ENCODE peak calls at places on chromosomes 6 and 20, in ten cellular contexts. One of them, this sample, is unnamed.

GRCh38 chr20:38208088-38208487 is 43.0 kb upstream of the TGM2 start:
- DNase-seq in heart left ventricle: no peak
- DNase-seq in HCT116: no peak
- DNase-seq in choroid plexus epithelial cell: no peak
- DNase-seq in GM10248: no peak
- DNase-seq in Caco-2: no peak
- DNase-seq in breast epithelium: no peak
- DNase-seq in lower leg skin: no peak
- DNase-seq in mammary epithelial cell: no peak
- DNase-seq in colonic mucosa: no peak
- DNase-seq in this sample: no peak

GRCh38 chr20:6680441-6680840 is 87.0 kb upstream of the BMP2 start:
- DNase-seq in heart left ventricle: no peak
- DNase-seq in HCT116: no peak
- DNase-seq in choroid plexus epithelial cell: no peak
- DNase-seq in GM10248: no peak
- DNase-seq in Caco-2: no peak
- DNase-seq in breast epithelium: no peak
- DNase-seq in lower leg skin: no peak
- DNase-seq in mammary epithelial cell: no peak
- DNase-seq in colonic mucosa: no peak
- DNase-seq in this sample: no peak

GRCh38 chr6:44270526-44271405 is 516 bp downstream of the TMEM151B start:
- DNase-seq in heart left ventricle: peak; percentile 60
- DNase-seq in HCT116: no peak
- DNase-seq in choroid plexus epithelial cell: no peak
- DNase-seq in GM10248: no peak
- DNase-seq in Caco-2: peak; percentile 47
- DNase-seq in breast epithelium: no peak
- DNase-seq in lower leg skin: no peak
- DNase-seq in mammary epithelial cell: no peak
- DNase-seq in colonic mucosa: no peak
- DNase-seq in this sample: peak; percentile 59

GRCh38 chr6:159980474-159980873 is 11.6 kb downstream of the IGF2R start:
- DNase-seq in heart left ventricle: no peak
- DNase-seq in HCT116: no peak
- DNase-seq in choroid plexus epithelial cell: no peak
- DNase-seq in GM10248: no peak
- DNase-seq in Caco-2: no peak
- DNase-seq in breast epithelium: no peak
- DNase-seq in lower leg skin: no peak
- DNase-seq in mammary epithelial cell: no peak
- DNase-seq in colonic mucosa: no peak
- DNase-seq in this sample: no peak

GRCh38 chr6:147131728-147132127 is 72.5 kb upstream of the STXBP5 start:
- DNase-seq in heart left ventricle: no peak
- DNase-seq in HCT116: no peak
- DNase-seq in choroid plexus epithelial cell: peak; percentile 85
- DNase-seq in GM10248: no peak
- DNase-seq in Caco-2: no peak
- DNase-seq in breast epithelium: no peak
- DNase-seq in lower leg skin: no peak
- DNase-seq in mammary epithelial cell: no peak
- DNase-seq in colonic mucosa: no peak
- DNase-seq in this sample: no peak

GRCh38 chr6:33995873-33996475 is 149.9 kb downstream of the GRM4 start:
- DNase-seq in heart left ventricle: peak; percentile 23
- DNase-seq in HCT116: no peak
- DNase-seq in choroid plexus epithelial cell: peak; percentile 2
- DNase-seq in GM10248: no peak
- DNase-seq in Caco-2: no peak
- DNase-seq in breast epithelium: peak; percentile 50
- DNase-seq in lower leg skin: no peak
- DNase-seq in mammary epithelial cell: no peak
- DNase-seq in colonic mucosa: no peak
- DNase-seq in this sample: no peak

GRCh38 chr6:134080171-134080795 is 27.9 kb upstream of the SLC2A12 start:
- DNase-seq in heart left ventricle: no peak
- DNase-seq in HCT116: no peak
- DNase-seq in choroid plexus epithelial cell: peak; percentile 45
- DNase-seq in GM10248: no peak
- DNase-seq in Caco-2: peak; percentile 27
- DNase-seq in breast epithelium: no peak
- DNase-seq in lower leg skin: no peak
- DNase-seq in mammary epithelial cell: peak; percentile 71
- DNase-seq in colonic mucosa: no peak
- DNase-seq in this sample: no peak

GRCh38 chr6:141403827-141404226 is 728.9 kb upstream of the GJE1 start:
- DNase-seq in heart left ventricle: no peak
- DNase-seq in HCT116: no peak
- DNase-seq in choroid plexus epithelial cell: peak; percentile 78
- DNase-seq in GM10248: no peak
- DNase-seq in Caco-2: no peak
- DNase-seq in breast epithelium: no peak
- DNase-seq in lower leg skin: peak; percentile 41
- DNase-seq in mammary epithelial cell: peak; percentile 7
- DNase-seq in colonic mucosa: no peak
- DNase-seq in this sample: no peak

DNA sequence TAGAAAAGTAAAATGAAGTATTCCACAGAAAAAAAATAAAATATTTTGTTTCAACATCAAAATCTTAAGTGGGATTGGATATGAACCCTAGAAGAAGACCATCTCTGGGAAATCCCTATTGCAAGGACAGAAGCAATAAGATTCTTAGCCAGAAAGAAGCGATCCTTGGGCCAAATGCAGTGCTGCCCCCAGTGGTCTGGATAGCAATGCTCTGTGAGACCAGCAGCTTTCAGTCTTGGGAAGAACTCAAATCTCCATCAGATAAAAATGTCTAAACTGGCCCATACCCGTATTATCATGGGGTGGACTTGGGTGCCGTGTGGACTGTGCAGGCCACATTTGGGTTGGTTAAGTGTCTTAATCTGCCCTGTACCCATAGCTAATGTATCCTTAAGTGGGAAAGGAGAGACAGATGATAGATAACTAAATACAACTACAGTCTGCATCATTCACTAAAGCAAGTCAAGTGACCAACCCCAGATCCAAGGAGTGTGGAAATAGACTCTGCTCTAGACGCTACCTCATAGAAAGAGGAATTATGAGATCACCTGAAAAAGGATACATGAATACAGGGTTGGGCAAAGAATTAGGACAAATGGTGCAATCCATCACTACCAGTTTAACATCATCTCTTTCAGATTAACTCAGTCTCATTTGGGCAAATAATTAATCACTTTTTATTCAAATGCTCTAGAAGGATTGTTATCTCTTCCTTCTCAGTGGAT is 38.9 kb upstream of the SNAP25 start:
- DNase-seq in heart left ventricle: no peak
- DNase-seq in HCT116: peak; percentile 8
- DNase-seq in choroid plexus epithelial cell: peak; percentile 44
- DNase-seq in GM10248: no peak
- DNase-seq in Caco-2: peak; percentile 30
- DNase-seq in breast epithelium: no peak
- DNase-seq in lower leg skin: no peak
- DNase-seq in mammary epithelial cell: no peak
- DNase-seq in colonic mucosa: no peak
- DNase-seq in this sample: peak; percentile 8
- TF ChIP-seq CTCF in heart left ventricle: no peak
- TF ChIP-seq CTCF in HCT116: peak; percentile 70
- TF ChIP-seq CTCF in choroid plexus epithelial cell: peak; percentile 75
- TF ChIP-seq CTCF in GM10248: no peak
- TF ChIP-seq CTCF in Caco-2: peak; percentile 64
- TF ChIP-seq CTCF in breast epithelium: no peak
- TF ChIP-seq CTCF in lower leg skin: no peak
- TF ChIP-seq CTCF in mammary epithelial cell: peak; percentile 38
- TF ChIP-seq CTCF in colonic mucosa: no peak
- TF ChIP-seq CTCF in this sample: peak; percentile 35

GRCh38 chr20:18796282-18796833 is 17.2 kb upstream of the SCP2D1 start:
- DNase-seq in heart left ventricle: no peak
- DNase-seq in HCT116: no peak
- DNase-seq in choroid plexus epithelial cell: no peak
- DNase-seq in GM10248: no peak
- DNase-seq in Caco-2: no peak
- DNase-seq in breast epithelium: no peak
- DNase-seq in lower leg skin: no peak
- DNase-seq in mammary epithelial cell: no peak
- DNase-seq in colonic mucosa: no peak
- DNase-seq in this sample: no peak

GRCh38 chr20:18795366-18795765 is 18.2 kb upstream of the SCP2D1 start:
- DNase-seq in heart left ventricle: no peak
- DNase-seq in HCT116: no peak
- DNase-seq in choroid plexus epithelial cell: no peak
- DNase-seq in GM10248: no peak
- DNase-seq in Caco-2: no peak
- DNase-seq in breast epithelium: no peak
- DNase-seq in lower leg skin: no peak
- DNase-seq in mammary epithelial cell: no peak
- DNase-seq in colonic mucosa: no peak
- DNase-seq in this sample: no peak

GRCh38 chr20:18790787-18791186 is 22.8 kb upstream of the SCP2D1 start:
- DNase-seq in heart left ventricle: no peak
- DNase-seq in HCT116: no peak
- DNase-seq in choroid plexus epithelial cell: no peak
- DNase-seq in GM10248: no peak
- DNase-seq in Caco-2: no peak
- DNase-seq in breast epithelium: no peak
- DNase-seq in lower leg skin: no peak
- DNase-seq in mammary epithelial cell: no peak
- DNase-seq in colonic mucosa: no peak
- DNase-seq in this sample: no peak

GRCh38 chr20:18794428-18794787 is 19.2 kb upstream of the SCP2D1 start:
- DNase-seq in heart left ventricle: no peak
- DNase-seq in HCT116: no peak
- DNase-seq in choroid plexus epithelial cell: no peak
- DNase-seq in GM10248: no peak
- DNase-seq in Caco-2: no peak
- DNase-seq in breast epithelium: no peak
- DNase-seq in lower leg skin: no peak
- DNase-seq in mammary epithelial cell: no peak
- DNase-seq in colonic mucosa: no peak
- DNase-seq in this sample: no peak

DNA sequence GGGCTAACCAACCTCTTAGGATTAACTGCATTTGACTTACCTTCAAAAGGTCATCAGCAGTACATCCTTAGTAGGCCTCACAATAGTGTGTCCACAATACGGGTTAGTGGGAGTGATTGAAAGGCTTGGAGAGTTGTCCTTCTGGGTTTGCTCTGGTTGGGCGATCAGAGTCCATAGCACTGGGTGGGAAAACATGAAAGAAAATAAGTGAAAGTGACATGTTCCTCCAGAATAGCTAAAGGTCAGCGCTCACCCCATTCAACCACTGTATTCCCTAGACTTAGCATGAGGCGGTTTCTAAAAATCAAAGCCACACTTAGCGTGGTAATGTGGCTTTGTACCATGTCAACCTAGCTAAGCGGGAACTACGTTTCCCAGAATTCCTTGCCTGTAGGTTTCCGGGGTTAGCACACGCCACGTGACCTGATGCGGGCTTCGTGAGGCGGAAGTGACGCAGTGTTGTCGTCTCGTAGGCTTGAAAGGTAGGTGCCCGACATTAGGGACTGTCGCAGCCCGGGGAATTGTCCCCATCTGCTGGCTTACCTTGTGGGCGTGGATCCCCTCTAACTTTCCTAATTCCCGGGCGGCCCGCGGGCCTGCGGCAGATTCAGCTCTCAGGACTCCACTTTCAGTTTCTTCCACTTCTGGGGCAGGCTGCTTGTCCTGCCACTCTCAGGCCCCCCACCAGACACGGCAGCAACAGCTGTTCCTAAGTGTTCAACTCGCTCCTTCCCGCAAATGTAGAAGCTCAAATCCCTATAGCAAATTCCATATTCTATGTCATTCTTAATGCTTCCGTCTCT is 19.8 kb upstream of the SCP2D1 start:
- DNase-seq in heart left ventricle: peak; percentile 91
- DNase-seq in HCT116: peak; percentile 91
- DNase-seq in choroid plexus epithelial cell: peak; percentile 92
- DNase-seq in GM10248: peak; percentile 87
- DNase-seq in Caco-2: peak; percentile 87
- DNase-seq in breast epithelium: peak; percentile 84
- DNase-seq in lower leg skin: peak; percentile 93
- DNase-seq in mammary epithelial cell: peak; percentile 80
- DNase-seq in colonic mucosa: peak; percentile 90
- DNase-seq in this sample: peak; percentile 65
- TF ChIP-seq CTCF in heart left ventricle: no peak
- TF ChIP-seq CTCF in HCT116: no peak
- TF ChIP-seq CTCF in choroid plexus epithelial cell: no peak
- TF ChIP-seq CTCF in GM10248: peak; percentile 25
- TF ChIP-seq CTCF in Caco-2: peak; percentile 56
- TF ChIP-seq CTCF in breast epithelium: no peak
- TF ChIP-seq CTCF in lower leg skin: no peak
- TF ChIP-seq CTCF in mammary epithelial cell: no peak
- TF ChIP-seq CTCF in colonic mucosa: no peak
- TF ChIP-seq CTCF in this sample: no peak

DNA sequence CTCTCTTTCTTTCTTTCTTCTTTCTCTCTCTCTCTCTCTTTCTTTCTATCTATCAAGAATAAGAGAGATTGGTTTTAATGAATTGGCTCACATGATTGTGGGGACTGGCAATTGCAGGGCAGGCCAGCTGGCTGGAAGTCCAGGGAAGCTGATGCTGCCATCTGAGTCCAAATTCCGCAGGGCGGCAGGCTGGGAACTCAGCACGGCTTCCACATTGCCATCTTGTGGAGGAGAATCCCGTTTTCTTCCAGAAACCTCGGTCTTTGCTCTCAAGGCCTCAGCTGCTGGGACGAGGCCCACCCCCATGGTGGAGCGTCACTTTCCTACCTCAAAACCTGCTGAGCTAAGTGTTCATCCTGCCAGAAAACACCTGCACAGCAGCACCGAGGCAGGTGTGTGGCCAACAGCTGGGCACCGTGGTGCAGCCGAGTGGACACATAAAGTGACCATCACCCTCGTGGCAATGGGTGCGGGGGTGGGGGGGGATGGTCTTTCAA is 58.8 kb upstream of the SLCO4A1 start:
- DNase-seq in heart left ventricle: peak; percentile 26
- DNase-seq in HCT116: no peak
- DNase-seq in choroid plexus epithelial cell: no peak
- DNase-seq in GM10248: no peak
- DNase-seq in Caco-2: peak; percentile 69
- DNase-seq in breast epithelium: no peak
- DNase-seq in lower leg skin: no peak
- DNase-seq in mammary epithelial cell: no peak
- DNase-seq in colonic mucosa: no peak
- DNase-seq in this sample: no peak
- TF ChIP-seq CTCF in heart left ventricle: no peak
- TF ChIP-seq CTCF in HCT116: no peak
- TF ChIP-seq CTCF in choroid plexus epithelial cell: peak; percentile 18
- TF ChIP-seq CTCF in GM10248: no peak
- TF ChIP-seq CTCF in Caco-2: peak; percentile 76
- TF ChIP-seq CTCF in breast epithelium: no peak
- TF ChIP-seq CTCF in lower leg skin: no peak
- TF ChIP-seq CTCF in mammary epithelial cell: peak; percentile 25
- TF ChIP-seq CTCF in colonic mucosa: no peak
- TF ChIP-seq CTCF in this sample: no peak

DNA sequence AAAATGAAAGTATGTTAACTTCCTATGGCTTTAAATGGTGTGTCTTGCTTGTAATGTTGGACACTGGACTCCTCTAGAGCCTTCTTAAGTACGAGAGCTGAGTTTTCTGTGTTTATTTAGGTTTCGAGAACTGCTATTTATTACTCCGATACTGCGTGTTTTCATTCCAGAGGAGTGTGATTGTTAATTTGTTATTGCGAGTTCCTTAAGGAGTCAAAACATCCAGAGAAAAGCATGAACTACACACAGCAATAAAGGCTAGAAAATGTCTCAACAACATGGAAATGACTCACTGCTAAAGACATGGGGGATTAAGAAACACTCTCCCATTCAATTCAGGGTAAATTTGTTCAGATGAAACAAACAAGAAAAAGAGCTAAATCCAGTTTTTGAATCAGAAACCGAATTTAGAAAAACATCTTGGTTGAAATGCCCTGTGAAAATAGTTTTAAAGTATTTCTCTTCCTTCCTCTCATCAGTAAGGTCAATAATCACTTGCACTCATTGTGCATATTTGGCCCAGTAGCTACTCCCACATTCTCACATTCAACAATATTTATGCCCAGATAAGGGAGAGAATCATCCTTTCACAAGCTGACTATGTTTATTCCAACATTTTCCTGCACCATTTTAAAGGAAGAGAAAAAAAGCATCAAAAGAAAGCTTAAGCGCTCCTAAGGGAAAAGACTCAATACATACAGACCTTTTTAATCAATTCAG is 36.0 kb downstream of the ATXN1 start:
- DNase-seq in heart left ventricle: no peak
- DNase-seq in HCT116: no peak
- DNase-seq in choroid plexus epithelial cell: peak; percentile 85
- DNase-seq in GM10248: no peak
- DNase-seq in Caco-2: no peak
- DNase-seq in breast epithelium: no peak
- DNase-seq in lower leg skin: no peak
- DNase-seq in mammary epithelial cell: peak; percentile 46
- DNase-seq in colonic mucosa: no peak
- DNase-seq in this sample: no peak
- TF ChIP-seq CTCF in heart left ventricle: no peak
- TF ChIP-seq CTCF in HCT116: no peak
- TF ChIP-seq CTCF in choroid plexus epithelial cell: no peak
- TF ChIP-seq CTCF in GM10248: no peak
- TF ChIP-seq CTCF in Caco-2: no peak
- TF ChIP-seq CTCF in breast epithelium: no peak
- TF ChIP-seq CTCF in lower leg skin: no peak
- TF ChIP-seq CTCF in mammary epithelial cell: no peak
- TF ChIP-seq CTCF in colonic mucosa: no peak
- TF ChIP-seq CTCF in this sample: no peak